ENCODE peak calls at places on chromosomes 6 and 20, in eight cellular contexts. One of them, this sample, is unnamed.
A peak's percentile ranks its signal among the peaks of the same experiment; 100 is the strongest.

GRCh38 chr6:72974276-72974675 is 251.0 kb downstream of the KHDC1L start:
- DNase-seq in neural progenitor cell: no peak
- DNase-seq in GM23248: no peak
- DNase-seq in MM.1S: no peak
- DNase-seq in GM23338: no peak
- DNase-seq in hepatocyte: no peak
- DNase-seq in HCT116: no peak
- DNase-seq in SK-N-SH: no peak
- DNase-seq in this sample: no peak

GRCh38 chr6:56540232-56540631 is 102.5 kb downstream of the DST start:
- DNase-seq in neural progenitor cell: no peak
- DNase-seq in GM23248: no peak
- DNase-seq in MM.1S: no peak
- DNase-seq in GM23338: no peak
- DNase-seq in hepatocyte: no peak
- DNase-seq in HCT116: no peak
- DNase-seq in SK-N-SH: no peak
- DNase-seq in this sample: no peak

GRCh38 chr6:72620866-72621242 is 1.0 kb upstream of the KCNQ5 start:
- DNase-seq in neural progenitor cell: peak; percentile 3
- DNase-seq in GM23248: no peak
- DNase-seq in MM.1S: no peak
- DNase-seq in GM23338: peak; percentile 27
- DNase-seq in hepatocyte: no peak
- DNase-seq in HCT116: no peak
- DNase-seq in SK-N-SH: peak; percentile 12
- DNase-seq in this sample: no peak

GRCh38 chr20:10790013-10790412 is 116.2 kb upstream of the JAG1 start:
- DNase-seq in neural progenitor cell: no peak
- DNase-seq in GM23248: no peak
- DNase-seq in MM.1S: no peak
- DNase-seq in GM23338: no peak
- DNase-seq in hepatocyte: no peak
- DNase-seq in HCT116: no peak
- DNase-seq in SK-N-SH: no peak
- DNase-seq in this sample: no peak

GRCh38 chr6:154732538-154732823 is 735 bp upstream of the SCAF8 start:
- DNase-seq in neural progenitor cell: peak; percentile 74
- DNase-seq in GM23248: no peak
- DNase-seq in MM.1S: no peak
- DNase-seq in GM23338: peak; percentile 78
- DNase-seq in hepatocyte: no peak
- DNase-seq in HCT116: no peak
- DNase-seq in SK-N-SH: peak; percentile 62
- DNase-seq in this sample: peak; percentile 64

GRCh38 chr20:43066061-43066575 is 123.6 kb downstream of the PTPRT start:
- DNase-seq in neural progenitor cell: no peak
- DNase-seq in GM23248: no peak
- DNase-seq in MM.1S: no peak
- DNase-seq in GM23338: no peak
- DNase-seq in hepatocyte: no peak
- DNase-seq in HCT116: no peak
- DNase-seq in SK-N-SH: no peak
- DNase-seq in this sample: no peak

GRCh38 chr6:167703781-167704180 is 122.9 kb upstream of the AFDN start:
- DNase-seq in neural progenitor cell: no peak
- DNase-seq in GM23248: no peak
- DNase-seq in MM.1S: no peak
- DNase-seq in GM23338: no peak
- DNase-seq in hepatocyte: no peak
- DNase-seq in HCT116: no peak
- DNase-seq in SK-N-SH: no peak
- DNase-seq in this sample: no peak

GRCh38 chr6:53325785-53326184 is 23.0 kb downstream of the ELOVL5 start:
- DNase-seq in neural progenitor cell: no peak
- DNase-seq in GM23248: peak; percentile 65
- DNase-seq in MM.1S: no peak
- DNase-seq in GM23338: no peak
- DNase-seq in hepatocyte: no peak
- DNase-seq in HCT116: no peak
- DNase-seq in SK-N-SH: no peak
- DNase-seq in this sample: no peak

GRCh38 chr6:31572041-31572911 is at the start of gene LTA:
- DNase-seq in neural progenitor cell: no peak
- DNase-seq in GM23248: no peak
- DNase-seq in MM.1S: peak; percentile 48
- DNase-seq in GM23338: no peak
- DNase-seq in hepatocyte: no peak
- DNase-seq in HCT116: no peak
- DNase-seq in SK-N-SH: no peak
- DNase-seq in this sample: no peak

GRCh38 chr6:168440520-168441433 is at the start of gene SMOC2:
- DNase-seq in neural progenitor cell: peak; percentile 68
- DNase-seq in GM23248: no peak
- DNase-seq in MM.1S: no peak
- DNase-seq in GM23338: peak; percentile 56
- DNase-seq in hepatocyte: peak; percentile 47
- DNase-seq in HCT116: no peak
- DNase-seq in SK-N-SH: peak; percentile 82
- DNase-seq in this sample: no peak

GRCh38 chr20:25859649-25860530 is 163.2 kb upstream of the ZNF337 start:
- DNase-seq in neural progenitor cell: peak; percentile 90
- DNase-seq in GM23248: peak; percentile 82
- DNase-seq in MM.1S: peak; percentile 62
- DNase-seq in GM23338: peak; percentile 54
- DNase-seq in hepatocyte: peak; percentile 78
- DNase-seq in HCT116: no peak
- DNase-seq in SK-N-SH: peak; percentile 77
- DNase-seq in this sample: peak; percentile 37

GRCh38 chr20:49867453-49868215 is 47.7 kb downstream of the SPATA2 start:
- DNase-seq in neural progenitor cell: peak; percentile 68
- DNase-seq in GM23248: no peak
- DNase-seq in MM.1S: no peak
- DNase-seq in GM23338: peak; percentile 68
- DNase-seq in hepatocyte: no peak
- DNase-seq in HCT116: no peak
- DNase-seq in SK-N-SH: no peak
- DNase-seq in this sample: no peak

GRCh38 chr6:38078671-38079070 is 259.1 kb downstream of the ZFAND3 start:
- DNase-seq in neural progenitor cell: no peak
- DNase-seq in GM23248: no peak
- DNase-seq in MM.1S: no peak
- DNase-seq in GM23338: no peak
- DNase-seq in hepatocyte: no peak
- DNase-seq in HCT116: no peak
- DNase-seq in SK-N-SH: no peak
- DNase-seq in this sample: peak; percentile 51

GRCh38 chr6:73699656-73700055 is 3.7 kb downstream of the CD109 start:
- DNase-seq in neural progenitor cell: no peak
- DNase-seq in GM23248: no peak
- DNase-seq in MM.1S: no peak
- DNase-seq in GM23338: no peak
- DNase-seq in hepatocyte: no peak
- DNase-seq in HCT116: no peak
- DNase-seq in SK-N-SH: no peak
- DNase-seq in this sample: no peak

GRCh38 chr20:10524034-10524476 is 89.0 kb downstream of the SLX4IP start:
- DNase-seq in neural progenitor cell: peak; percentile 72
- DNase-seq in GM23248: no peak
- DNase-seq in MM.1S: no peak
- DNase-seq in GM23338: peak; percentile 71
- DNase-seq in hepatocyte: peak; percentile 15
- DNase-seq in HCT116: no peak
- DNase-seq in SK-N-SH: no peak
- DNase-seq in this sample: no peak

GRCh38 chr6:470901-471448 is 79.4 kb downstream of the IRF4 start:
- DNase-seq in neural progenitor cell: peak; percentile 31
- DNase-seq in GM23248: no peak
- DNase-seq in MM.1S: no peak
- DNase-seq in GM23338: no peak
- DNase-seq in hepatocyte: no peak
- DNase-seq in HCT116: no peak
- DNase-seq in SK-N-SH: no peak
- DNase-seq in this sample: no peak

GRCh38 chr6:159984268-159984786 is 15.4 kb downstream of the IGF2R start:
- DNase-seq in neural progenitor cell: no peak
- DNase-seq in GM23248: peak; percentile 79
- DNase-seq in MM.1S: no peak
- DNase-seq in GM23338: no peak
- DNase-seq in hepatocyte: no peak
- DNase-seq in HCT116: no peak
- DNase-seq in SK-N-SH: no peak
- DNase-seq in this sample: peak; percentile 91

GRCh38 chr6:141254336-141254735 is 878.4 kb upstream of the GJE1 start:
- DNase-seq in neural progenitor cell: no peak
- DNase-seq in GM23248: no peak
- DNase-seq in MM.1S: no peak
- DNase-seq in GM23338: no peak
- DNase-seq in hepatocyte: no peak
- DNase-seq in HCT116: no peak
- DNase-seq in SK-N-SH: no peak
- DNase-seq in this sample: no peak

GRCh38 chr6:7235712-7236311 is 77.2 kb downstream of the SSR1 start:
- DNase-seq in neural progenitor cell: no peak
- DNase-seq in GM23248: no peak
- DNase-seq in MM.1S: no peak
- DNase-seq in GM23338: no peak
- DNase-seq in hepatocyte: no peak
- DNase-seq in HCT116: no peak
- DNase-seq in SK-N-SH: no peak
- DNase-seq in this sample: peak; percentile 59

GRCh38 chr6:32194388-32194787 is 1.9 kb upstream of the GPSM3 start:
- DNase-seq in neural progenitor cell: no peak
- DNase-seq in GM23248: no peak
- DNase-seq in MM.1S: no peak
- DNase-seq in GM23338: no peak
- DNase-seq in hepatocyte: no peak
- DNase-seq in HCT116: no peak
- DNase-seq in SK-N-SH: no peak
- DNase-seq in this sample: no peak

GRCh38 chr6:16450821-16451220 is 212.4 kb downstream of the GMPR start:
- DNase-seq in neural progenitor cell: no peak
- DNase-seq in GM23248: peak; percentile 81
- DNase-seq in MM.1S: no peak
- DNase-seq in GM23338: no peak
- DNase-seq in hepatocyte: no peak
- DNase-seq in HCT116: no peak
- DNase-seq in SK-N-SH: no peak
- DNase-seq in this sample: peak; percentile 25

GRCh38 chr20:45515147-45515913 is at the start of gene SPINT3:
- DNase-seq in neural progenitor cell: no peak
- DNase-seq in GM23248: no peak
- DNase-seq in MM.1S: no peak
- DNase-seq in GM23338: peak; percentile 23
- DNase-seq in hepatocyte: no peak
- DNase-seq in HCT116: no peak
- DNase-seq in SK-N-SH: no peak
- DNase-seq in this sample: no peak

GRCh38 chr6:113363866-113364265 is 493.3 kb upstream of the MARCKS start:
- DNase-seq in neural progenitor cell: no peak
- DNase-seq in GM23248: peak; percentile 60
- DNase-seq in MM.1S: no peak
- DNase-seq in GM23338: no peak
- DNase-seq in hepatocyte: no peak
- DNase-seq in HCT116: no peak
- DNase-seq in SK-N-SH: no peak
- DNase-seq in this sample: no peak

DNA sequence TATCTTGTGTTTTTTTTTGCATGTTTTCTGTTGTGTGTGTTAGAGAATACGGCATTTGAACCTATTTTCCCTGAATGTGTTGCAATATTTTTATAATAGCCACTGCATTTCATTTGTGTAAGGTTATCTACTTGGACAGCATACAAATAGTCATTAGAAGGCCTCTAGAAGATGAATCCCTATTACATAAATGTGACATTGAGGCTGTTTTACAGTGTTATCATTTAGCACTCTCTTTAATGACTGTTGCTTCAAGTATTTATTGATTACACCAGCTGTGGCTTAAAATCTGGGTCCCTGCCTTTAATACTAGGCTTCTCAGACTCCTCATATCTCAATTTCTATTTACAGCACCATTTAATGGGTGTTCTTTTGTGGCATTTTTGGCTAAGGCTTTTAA is 465.8 kb downstream of the FRK start:
- DNase-seq in neural progenitor cell: no peak
- DNase-seq in GM23248: no peak
- DNase-seq in MM.1S: no peak
- DNase-seq in GM23338: no peak
- DNase-seq in hepatocyte: no peak
- DNase-seq in HCT116: no peak
- DNase-seq in SK-N-SH: no peak
- DNase-seq in this sample: no peak
- H3K27me3 ChIP-seq in neural progenitor cell: no peaks in the 10 kb centered on the region
- H3K27me3 ChIP-seq in GM23248: no peaks in the 10 kb centered on the region
- H3K27me3 ChIP-seq in MM.1S: no peaks in the 10 kb centered on the region
- H3K27me3 ChIP-seq in GM23338: no peaks in the 10 kb centered on the region
- H3K27me3 ChIP-seq in hepatocyte: no peaks in the 10 kb centered on the region
- H3K27me3 ChIP-seq in HCT116: peaks cover 8% of the 10 kb centered on the region
- H3K27me3 ChIP-seq in SK-N-SH: no peaks in the 10 kb centered on the region
- H3K27me3 ChIP-seq in this sample: no peaks in the 10 kb centered on the region

GRCh38 chr6:151723152-151723551 is 84.3 kb upstream of the ESR1 start:
- DNase-seq in neural progenitor cell: no peak
- DNase-seq in GM23248: no peak
- DNase-seq in MM.1S: no peak
- DNase-seq in GM23338: no peak
- DNase-seq in hepatocyte: no peak
- DNase-seq in HCT116: no peak
- DNase-seq in SK-N-SH: no peak
- DNase-seq in this sample: no peak
- TF ChIP-seq EZH2phosphoT487 in neural progenitor cell: no peak
- TF ChIP-seq EZH2phosphoT487 in GM23248: no peak
- TF ChIP-seq EZH2phosphoT487 in MM.1S: no peak
- TF ChIP-seq EZH2phosphoT487 in GM23338: no peak
- TF ChIP-seq EZH2phosphoT487 in hepatocyte: no peak
- TF ChIP-seq EZH2phosphoT487 in HCT116: no peak
- TF ChIP-seq EZH2phosphoT487 in SK-N-SH: no peak
- TF ChIP-seq EZH2phosphoT487 in this sample: no peak

GRCh38 chr6:157853018-157853805 is 30.2 kb downstream of the SNX9 start:
- DNase-seq in neural progenitor cell: no peak
- DNase-seq in GM23248: no peak
- DNase-seq in MM.1S: no peak
- DNase-seq in GM23338: no peak
- DNase-seq in hepatocyte: no peak
- DNase-seq in HCT116: no peak
- DNase-seq in SK-N-SH: no peak
- DNase-seq in this sample: no peak
- H3K27me3 ChIP-seq in neural progenitor cell: no peaks in the 10 kb centered on the region
- H3K27me3 ChIP-seq in GM23248: no peaks in the 10 kb centered on the region
- H3K27me3 ChIP-seq in MM.1S: no peaks in the 10 kb centered on the region
- H3K27me3 ChIP-seq in GM23338: no peaks in the 10 kb centered on the region
- H3K27me3 ChIP-seq in hepatocyte: no peaks in the 10 kb centered on the region
- H3K27me3 ChIP-seq in HCT116: no peaks in the 10 kb centered on the region
- H3K27me3 ChIP-seq in SK-N-SH: no peaks in the 10 kb centered on the region
- H3K27me3 ChIP-seq in this sample: no peaks in the 10 kb centered on the region

DNA sequence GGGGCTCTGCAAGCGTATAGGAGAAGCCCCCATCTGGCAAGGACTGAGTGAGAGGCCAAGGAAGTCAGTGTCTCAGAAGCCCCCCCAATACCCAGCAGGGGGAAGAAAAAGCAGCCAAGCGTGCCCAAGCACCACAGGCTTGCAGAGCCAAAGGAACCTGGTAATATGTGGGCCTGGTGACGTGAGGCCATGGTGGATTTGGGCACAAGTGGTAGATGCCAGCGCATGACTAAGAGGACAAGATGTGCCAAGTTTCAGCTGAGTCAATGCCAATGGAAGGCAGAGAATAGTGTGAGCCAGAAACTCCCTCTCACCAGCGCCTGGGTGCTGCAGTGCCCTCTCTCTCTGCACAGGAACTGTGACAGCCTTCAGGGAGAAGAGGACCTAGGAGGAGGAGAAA is 110.0 kb downstream of the QRSL1 start:
- DNase-seq in neural progenitor cell: no peak
- DNase-seq in GM23248: peak; percentile 29
- DNase-seq in MM.1S: no peak
- DNase-seq in GM23338: no peak
- DNase-seq in hepatocyte: no peak
- DNase-seq in HCT116: no peak
- DNase-seq in SK-N-SH: no peak
- DNase-seq in this sample: peak; percentile 96
- TF ChIP-seq EZH2phosphoT487 in neural progenitor cell: no peak
- TF ChIP-seq EZH2phosphoT487 in GM23248: no peak
- TF ChIP-seq EZH2phosphoT487 in MM.1S: no peak
- TF ChIP-seq EZH2phosphoT487 in GM23338: no peak
- TF ChIP-seq EZH2phosphoT487 in hepatocyte: no peak
- TF ChIP-seq EZH2phosphoT487 in HCT116: no peak
- TF ChIP-seq EZH2phosphoT487 in SK-N-SH: no peak
- TF ChIP-seq EZH2phosphoT487 in this sample: no peak